ENCODE peak calls at places on chromosomes 12 and 14, in four cellular contexts. O is HFF-Myc, U is cardiac muscle cell, I is SK-N-SH. Y is an unnamed sample.

GRCh38 chr14:59870277-59871165 is at the start of gene RTN1:
- DNase-seq in O (no peak), U (peak), I (peak), Y (peak)

GRCh38 chr12:31876568-31877424 is 82.4 kb upstream of the RESF1 start:
- DNase-seq in O (no peak), U (no peak), I (no peak), Y (no peak)

GRCh38 chr14:65631040-65631439 is 218.5 kb downstream of the FUT8 start:
- DNase-seq in O (no peak), U (no peak), I (no peak), Y (no peak)

GRCh38 chr12:125882141-125882540 is 816.9 kb downstream of the AACS start:
- DNase-seq in O (no peak), U (no peak), I (no peak), Y (no peak)

GRCh38 chr14:50360093-50360492 is 36.6 kb downstream of the CDKL1 start:
- DNase-seq in O (no peak), U (no peak), I (no peak), Y (no peak)

GRCh38 chr12:113831016-113831415 is 135.1 kb downstream of the RBM19 start:
- DNase-seq in O (no peak), U (no peak), I (no peak), Y (no peak)

GRCh38 chr12:57515934-57516541 is 4.3 kb downstream of the DDIT3 start:
- DNase-seq in O (no peak), U (no peak), I (no peak), Y (no peak)

GRCh38 chr12:118357327-118358007 is 15.2 kb downstream of the TAOK3 start:
- DNase-seq in O (peak), U (no peak), I (peak), Y (no peak)

GRCh38 chr12:15982471-15982870 is 71.3 kb downstream of the DERA start:
- DNase-seq in O (no peak), U (no peak), I (peak), Y (no peak)
- TF ChIP-seq CTCF in O (peak), U (peak), I (peak), Y (peak)

GRCh38 chr14:97137705-97138104 is 340.5 kb downstream of the VRK1 start:
- DNase-seq in O (no peak), U (no peak), I (no peak), Y (no peak)

GRCh38 chr14:97143011-97143410 is 345.8 kb downstream of the VRK1 start:
- DNase-seq in O (no peak), U (no peak), I (no peak), Y (no peak)

GRCh38 chr14:97143456-97143855 is 346.3 kb downstream of the VRK1 start:
- DNase-seq in O (no peak), U (no peak), I (no peak), Y (no peak)

DNA sequence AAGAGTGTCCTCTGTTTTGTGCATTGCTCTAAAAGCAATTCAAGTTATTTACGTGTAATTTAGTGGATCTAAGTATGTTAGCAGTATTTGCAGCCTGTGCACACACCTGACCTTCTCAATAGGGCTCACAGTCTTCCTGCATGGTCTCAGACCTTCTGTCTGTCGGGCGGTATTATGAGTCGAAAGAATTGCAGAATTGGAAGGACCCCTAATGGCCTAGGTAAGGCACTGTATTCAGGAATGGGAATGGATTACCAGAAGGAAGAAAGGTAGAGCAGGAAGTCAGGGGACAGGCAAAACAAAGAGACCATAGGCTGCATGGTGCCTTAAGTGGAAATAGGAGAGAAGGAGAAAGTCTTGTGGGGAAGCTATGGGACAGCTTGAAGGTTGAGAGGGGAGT is 341.6 kb downstream of the VRK1 start:
- DNase-seq in O (no peak), U (peak), I (no peak), Y (no peak)
- TF ChIP-seq CTCF in O (no peak), U (no peak), I (no peak), Y (peak)

DNA sequence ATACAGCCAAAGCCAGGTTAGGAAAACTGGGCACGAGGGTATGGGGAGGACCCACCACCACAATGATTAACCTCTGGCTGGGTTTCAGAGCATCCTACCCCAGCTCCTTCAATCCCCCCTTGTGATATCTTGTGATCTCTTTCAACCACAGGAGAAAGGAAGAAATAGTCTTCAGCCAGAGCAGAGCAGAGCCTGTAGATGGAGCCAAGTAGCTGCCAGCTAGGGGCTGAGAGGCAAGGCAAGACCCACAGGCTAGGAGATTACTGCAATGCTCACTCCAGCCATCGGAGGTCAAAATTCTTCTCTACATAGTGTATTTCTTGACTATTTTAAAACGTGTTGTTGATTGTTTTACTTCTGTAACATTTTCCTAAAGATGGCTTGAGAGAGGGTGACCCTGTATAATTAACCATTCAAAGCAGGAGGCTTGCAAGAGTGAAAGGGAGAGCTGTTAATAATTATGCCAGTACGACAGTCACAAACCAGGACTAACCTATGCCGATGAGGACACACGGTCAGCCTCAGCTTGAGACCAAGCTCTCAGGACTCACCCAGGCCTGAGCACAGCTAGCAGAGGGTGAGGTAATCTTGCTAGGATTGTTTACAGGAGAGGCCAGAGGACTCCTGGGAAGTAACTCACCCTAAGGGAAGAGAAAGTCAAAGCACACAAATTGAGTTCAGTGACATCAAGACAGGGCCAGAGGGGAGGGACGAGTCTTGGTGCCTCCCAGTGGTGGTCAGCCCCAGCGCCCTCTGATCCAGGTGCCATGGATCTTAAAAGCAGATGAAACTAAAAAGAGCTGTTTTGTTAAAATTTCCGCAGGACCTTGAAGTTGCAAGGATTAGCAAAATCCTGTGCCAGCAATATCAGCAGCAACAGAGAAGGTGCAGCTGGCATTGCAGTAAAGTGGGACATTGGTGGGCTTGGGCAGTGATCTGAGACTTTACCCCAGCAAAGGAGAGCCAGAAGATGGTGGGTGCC is 29.8 kb upstream of the CDKN3 start:
- DNase-seq in O (no peak), U (peak), I (peak), Y (no peak)
- TF ChIP-seq CTCF in O (peak), U (peak), I (peak), Y (peak)

DNA sequence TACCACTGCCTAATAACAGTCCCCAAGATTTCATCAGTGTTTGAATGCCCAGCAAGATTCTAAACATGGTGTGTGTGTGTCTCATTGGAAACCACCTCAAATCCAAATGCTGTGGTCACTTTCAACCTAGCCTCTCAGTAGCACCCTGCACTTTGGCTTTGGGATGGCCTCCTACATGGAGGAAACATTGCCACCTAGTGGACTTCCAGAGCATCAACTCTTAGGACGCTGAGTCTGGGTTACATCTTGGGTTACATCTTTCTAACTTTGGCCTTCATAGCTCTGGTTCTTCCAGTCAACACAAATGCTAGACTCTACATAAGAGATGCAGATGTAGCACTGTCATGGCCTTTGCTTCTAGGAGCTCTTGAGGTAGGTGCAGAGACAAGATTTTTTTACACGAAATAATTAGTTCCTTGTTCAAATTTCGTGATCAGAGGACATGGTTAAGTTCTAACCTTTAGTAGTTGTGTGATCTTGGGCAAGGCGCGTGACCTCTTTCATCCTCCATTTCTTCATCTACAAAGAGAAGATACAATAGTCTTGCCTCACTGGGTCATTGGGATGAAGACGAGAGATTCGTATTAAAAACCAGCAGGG is 113.5 kb upstream of the VASH1 start:
- DNase-seq in O (peak), U (peak), I (peak), Y (peak)
- TF ChIP-seq CTCF in O (peak), U (peak), I (peak), Y (peak)

DNA sequence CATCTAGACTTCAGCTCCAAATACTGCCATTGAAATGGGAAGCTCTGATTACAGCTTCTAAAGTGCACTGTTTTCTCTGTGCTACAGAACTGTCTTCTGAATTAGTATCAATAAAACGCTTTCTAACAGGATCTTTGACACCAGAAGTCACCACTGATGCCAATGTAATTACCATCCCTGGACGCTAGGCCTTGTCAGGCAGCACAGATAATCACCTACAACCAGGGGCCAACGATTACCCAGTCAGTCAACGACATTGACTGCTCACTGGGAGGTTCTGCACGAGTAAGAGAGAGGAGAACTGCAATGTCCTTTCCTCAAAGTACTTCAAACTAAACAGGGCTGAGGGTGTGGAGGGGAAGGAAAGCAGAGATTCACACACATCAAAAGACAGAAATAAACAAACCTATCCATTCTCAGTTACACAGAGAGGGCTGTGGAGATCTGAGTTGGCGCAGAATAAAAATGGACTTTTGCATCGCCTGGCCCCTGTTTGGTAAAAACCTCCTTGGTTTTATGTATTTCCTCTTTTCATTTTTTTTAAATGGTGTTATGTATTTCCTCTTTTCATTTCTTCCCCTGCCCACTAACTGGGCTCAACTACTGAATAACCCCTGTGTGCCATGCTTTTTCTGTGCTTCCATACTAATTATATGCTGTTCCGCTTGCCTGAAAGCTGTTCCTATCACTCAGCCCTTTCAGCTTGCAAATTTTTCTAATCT is 492.2 kb downstream of the APAF1 start:
- DNase-seq in O (no peak), U (no peak), I (no peak), Y (no peak)
- TF ChIP-seq CTCF in O (no peak), U (no peak), I (no peak), Y (no peak)

DNA sequence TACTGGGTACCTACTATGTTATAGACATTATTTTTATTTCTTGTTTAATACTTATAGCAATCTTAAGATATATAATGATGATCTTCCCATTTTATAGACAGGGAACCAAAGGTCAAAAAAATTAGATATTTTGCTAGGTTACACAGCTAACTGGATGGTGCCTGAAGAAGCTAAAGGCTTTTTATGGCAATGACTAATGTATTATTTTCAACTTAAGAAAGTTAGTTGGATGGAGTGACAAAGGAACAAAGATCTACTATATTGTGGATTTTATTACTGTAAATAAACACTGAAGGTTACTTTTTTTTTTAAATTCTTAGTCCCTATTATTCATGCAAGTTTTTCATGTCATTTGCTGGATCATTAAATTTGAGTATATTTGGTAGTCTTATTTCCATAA is 227.9 kb downstream of the GPHN start:
- DNase-seq in O (no peak), U (no peak), I (no peak), Y (no peak)
- TF ChIP-seq CTCF in O (no peak), U (no peak), I (no peak), Y (no peak)

GRCh38 chr14:79712302-79712950 is 498.9 kb downstream of the DIO2 start:
- DNase-seq in O (no peak), U (no peak), I (no peak), Y (no peak)
- TF ChIP-seq CTCF in O (no peak), U (no peak), I (no peak), Y (no peak)